ENCODE peak calls at places on chromosomes 7 and 10, in eight cellular contexts. R is ovary, U is GM23248, Y is vagina, A is HCT116, G is lower lobe of right lung, C is mammary epithelial cell, S is K562. E is an unnamed sample.
A peak's percentile ranks its signal among the peaks of the same experiment; 100 is the strongest.

GRCh38 chr10:89369142-89370105 is 8.4 kb upstream of the IFIT1B start:
- DNase-seq in C (no peak), A (no peak), G (no peak), U (peak; percentile 79), S (no peak), Y (no peak), R (no peak), E (peak; percentile 60)

GRCh38 chr10:119341236-119342016 is 134.1 kb downstream of the GRK5 start:
- DNase-seq in U (peak; percentile 80), Y (no peak), S (no peak), R (peak; percentile 59), A (no peak), G (no peak), C (peak; percentile 69), E (no peak)

GRCh38 chr7:94509879-94510581 is 421 bp downstream of the CASD1 start:
- DNase-seq in G (peak; percentile 80), R (peak; percentile 78), S (peak; percentile 79), U (peak; percentile 85), C (peak; percentile 48), Y (no peak), A (no peak), E (peak; percentile 60)

GRCh38 chr7:106418094-106418493 is 133.3 kb upstream of the NAMPT start:
- DNase-seq in U (peak; percentile 37), G (no peak), S (no peak), R (no peak), A (no peak), Y (no peak), C (peak; percentile 70), E (no peak)

GRCh38 chr10:113959383-113959760 is 84.3 kb upstream of the ADRB1 start:
- DNase-seq in S (no peak), A (no peak), C (no peak), G (no peak), Y (no peak), U (peak; percentile 33), R (no peak), E (no peak)

GRCh38 chr10:116961305-116962251 is 43.4 kb downstream of the SHTN1 start:
- DNase-seq in S (no peak), U (no peak), A (no peak), R (no peak), C (no peak), G (no peak), Y (no peak), E (no peak)

GRCh38 chr10:69397972-69398371 is 18.7 kb downstream of the TACR2 start:
- DNase-seq in R (no peak), S (no peak), A (no peak), G (no peak), Y (no peak), U (peak; percentile 39), C (no peak), E (no peak)

GRCh38 chr10:103232772-103233488 is 12.8 kb upstream of the RPEL1 start:
- DNase-seq in R (no peak), S (no peak), Y (no peak), U (peak; percentile 22), G (no peak), A (peak; percentile 59), C (peak; percentile 43), E (no peak)

GRCh38 chr7:77696643-77697534 is 630 bp downstream of the RSBN1L start:
- DNase-seq in G (peak; percentile 81), C (peak; percentile 65), R (peak; percentile 70), A (no peak), U (peak; percentile 87), Y (no peak), S (peak; percentile 77), E (peak; percentile 51)

GRCh38 chr10:128011059-128011979 is 104.4 kb downstream of the PTPRE start:
- DNase-seq in G (peak; percentile 89), C (peak; percentile 40), R (peak; percentile 79), A (peak; percentile 54), Y (no peak), U (peak; percentile 81), S (peak; percentile 72), E (peak; percentile 79)

GRCh38 chr10:32360241-32360640 is 13.3 kb upstream of the EPC1 start:
- DNase-seq in C (no peak), A (no peak), S (no peak), Y (no peak), U (no peak), G (no peak), R (no peak), E (no peak)

GRCh38 chr7:39560997-39561396 is 5.2 kb upstream of the YAE1 start:
- DNase-seq in Y (no peak), C (no peak), U (no peak), A (no peak), G (no peak), S (no peak), R (no peak), E (no peak)

GRCh38 chr10:33332183-33333031 is 2.1 kb downstream of the NRP1 start:
- DNase-seq in G (no peak), Y (no peak), R (no peak), U (peak; percentile 60), S (no peak), C (no peak), A (no peak), E (no peak)

GRCh38 chr10:71419750-71420149 is 23.0 kb downstream of the CDH23 start:
- DNase-seq in Y (peak; percentile 37), G (no peak), U (no peak), S (no peak), R (no peak), A (no peak), C (no peak), E (no peak)

GRCh38 chr7:77940647-77941046 is 142.1 kb downstream of the PHTF2 start:
- DNase-seq in A (peak; percentile 6), C (peak; percentile 7), G (no peak), R (no peak), Y (no peak), U (peak; percentile 71), S (peak; percentile 63), E (peak; percentile 24)

GRCh38 chr7:98400538-98401427 is at the start of gene BAIAP2L1:
- DNase-seq in A (peak; percentile 82), Y (no peak), G (peak; percentile 93), C (peak; percentile 92), U (peak; percentile 67), S (peak; percentile 95), R (peak; percentile 62), E (peak; percentile 92)

GRCh38 chr10:93150289-93150688 is 76.6 kb downstream of the CYP26A1 start:
- DNase-seq in C (peak; percentile 92), A (no peak), S (no peak), R (no peak), G (no peak), Y (no peak), U (peak; percentile 79), E (peak; percentile 15)

GRCh38 chr10:4333474-4333894 is 492.5 kb upstream of the AKR1E2 start:
- DNase-seq in R (no peak), S (no peak), Y (no peak), A (no peak), C (no peak), G (no peak), U (no peak), E (peak; percentile 26)

GRCh38 chr10:4334853-4335252 is 491.2 kb upstream of the AKR1E2 start:
- DNase-seq in U (no peak), C (no peak), S (no peak), R (no peak), A (no peak), G (no peak), Y (no peak), E (no peak)

GRCh38 chr10:4331150-4331549 is 494.9 kb upstream of the AKR1E2 start:
- DNase-seq in Y (no peak), C (peak; percentile 52), R (no peak), A (no peak), S (no peak), G (no peak), U (no peak), E (no peak)

GRCh38 chr10:4332764-4333473 is 493.1 kb upstream of the AKR1E2 start:
- DNase-seq in G (no peak), A (no peak), S (no peak), C (no peak), R (no peak), U (no peak), Y (no peak), E (no peak)

DNA sequence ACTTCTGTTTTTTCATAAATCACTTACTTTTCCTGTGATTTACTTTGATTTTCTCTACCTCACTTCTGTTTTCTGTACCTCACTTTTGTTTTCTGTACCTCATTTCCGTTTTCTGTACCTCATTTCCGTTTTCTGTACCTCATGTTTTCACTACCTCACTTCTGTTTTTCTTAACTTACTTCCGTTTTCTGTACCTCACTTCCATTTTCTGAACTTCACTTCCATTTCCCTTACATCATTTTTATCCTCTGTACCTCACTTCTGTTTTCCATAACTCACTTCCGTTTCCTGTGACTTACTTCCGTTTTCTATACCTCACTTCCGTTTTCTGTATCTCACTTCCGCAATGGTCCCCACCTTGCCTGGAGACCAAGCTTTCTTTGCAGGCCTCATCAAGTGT is 491.9 kb upstream of the AKR1E2 start:
- DNase-seq in G (no peak), R (no peak), C (no peak), A (no peak), S (no peak), Y (no peak), U (no peak), E (no peak)
- H3K27me3 ChIP-seq in G (no peaks in the 10 kb centered on the region), R (no peaks in the 10 kb centered on the region), C (no peaks in the 10 kb centered on the region), A (no peaks in the 10 kb centered on the region), S (no peaks in the 10 kb centered on the region), Y (no peaks in the 10 kb centered on the region), U (no peaks in the 10 kb centered on the region), E (no peaks in the 10 kb centered on the region)

DNA sequence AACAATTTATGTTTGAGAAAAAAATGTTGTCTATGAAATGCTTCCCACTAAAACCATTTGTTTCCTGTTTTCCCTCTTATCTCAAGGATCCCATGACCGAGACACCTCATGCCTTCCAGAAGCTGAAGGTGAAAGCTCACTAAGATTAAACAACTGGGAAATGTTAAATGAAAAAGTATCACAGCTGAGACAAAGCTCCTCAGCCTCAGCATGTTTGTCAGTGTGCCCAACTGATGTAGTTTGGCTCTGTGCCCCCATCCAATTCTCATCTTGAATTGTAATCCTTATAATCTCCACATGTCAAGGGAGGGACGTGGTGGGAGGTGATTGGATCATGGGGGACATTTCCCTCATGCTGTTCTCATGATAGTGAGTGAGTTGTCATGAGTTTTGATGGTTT is 327.3 kb downstream of the HTR7 start:
- DNase-seq in U (no peak), A (no peak), S (no peak), Y (no peak), G (no peak), C (no peak), R (no peak), E (no peak)
- H3K27me3 ChIP-seq in U (no peaks in the 10 kb centered on the region), A (no peaks in the 10 kb centered on the region), S (no peaks in the 10 kb centered on the region), Y (no peaks in the 10 kb centered on the region), G (no peaks in the 10 kb centered on the region), C (no peaks in the 10 kb centered on the region), R (no peaks in the 10 kb centered on the region), E (no peaks in the 10 kb centered on the region)

DNA sequence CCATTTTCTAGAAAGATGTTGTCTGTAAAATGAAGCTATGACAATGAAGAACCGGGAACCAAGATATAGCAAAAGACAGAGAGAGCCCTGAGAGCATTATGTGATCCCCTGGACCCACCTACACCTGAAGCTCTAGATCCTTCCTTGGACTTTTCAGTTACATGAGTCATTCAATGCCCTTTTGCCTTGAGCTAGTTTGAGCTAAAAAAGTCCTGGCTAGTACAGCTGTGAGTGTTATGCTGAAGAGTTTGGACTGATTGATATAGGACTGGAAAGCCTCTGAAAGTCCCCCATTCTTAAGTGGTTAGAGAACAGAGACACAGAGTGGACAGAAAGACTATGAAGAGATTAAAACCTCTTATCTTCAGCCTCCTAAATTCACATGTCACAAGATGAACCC is 386.9 kb upstream of the NFE2L3 start:
- DNase-seq in U (no peak), R (no peak), G (no peak), S (no peak), A (no peak), C (no peak), Y (no peak), E (no peak)
- H3K27me3 ChIP-seq in U (no peaks in the 10 kb centered on the region), R (no peaks in the 10 kb centered on the region), G (peaks cover 5% of the 10 kb centered on the region), S (peaks cover 8% of the 10 kb centered on the region), A (peaks cover 33% of the 10 kb centered on the region), C (no peaks in the 10 kb centered on the region), Y (no peaks in the 10 kb centered on the region), E (no peaks in the 10 kb centered on the region)

GRCh38 chr10:58219875-58220274 is 47.8 kb downstream of the IPMK start:
- DNase-seq in A (no peak), G (no peak), S (no peak), R (no peak), U (peak; percentile 22), Y (no peak), C (no peak), E (no peak)
- H3K27me3 ChIP-seq in A (no peaks in the 10 kb centered on the region), G (no peaks in the 10 kb centered on the region), S (no peaks in the 10 kb centered on the region), R (no peaks in the 10 kb centered on the region), U (no peaks in the 10 kb centered on the region), Y (no peaks in the 10 kb centered on the region), C (no peaks in the 10 kb centered on the region), E (no peaks in the 10 kb centered on the region)